ENCODE peak calls at places on chromosomes 1 and 21, in six cellular contexts. One of them, this sample, is unnamed.

GRCh38 chr1:154479764-154480421 is 22.1 kb upstream of the TDRD10 start:
- DNase-seq in thyroid gland: peak; percentile 61
- DNase-seq in IMR-90: peak; percentile 85
- DNase-seq in right lobe of liver: peak; percentile 56
- DNase-seq in adrenal gland: peak; percentile 64
- DNase-seq in sigmoid colon: peak; percentile 81
- DNase-seq in this sample: peak; percentile 69

GRCh38 chr1:83931658-83932253 is 67.2 kb downstream of the TTLL7 start:
- DNase-seq in adrenal gland: no peak
- DNase-seq in sigmoid colon: no peak
- DNase-seq in thyroid gland: peak; percentile 2
- DNase-seq in right lobe of liver: no peak
- DNase-seq in IMR-90: peak; percentile 60
- DNase-seq in this sample: no peak

GRCh38 chr21:36784942-36785341 is 86.0 kb downstream of the SIM2 start:
- DNase-seq in right lobe of liver: no peak
- DNase-seq in adrenal gland: no peak
- DNase-seq in thyroid gland: no peak
- DNase-seq in IMR-90: no peak
- DNase-seq in sigmoid colon: no peak
- DNase-seq in this sample: no peak

GRCh38 chr1:204065174-204065985 is 7.5 kb upstream of the SOX13 start:
- DNase-seq in IMR-90: peak; percentile 12
- DNase-seq in adrenal gland: no peak
- DNase-seq in thyroid gland: peak; percentile 38
- DNase-seq in right lobe of liver: peak; percentile 64
- DNase-seq in sigmoid colon: peak; percentile 76
- DNase-seq in this sample: peak; percentile 49

GRCh38 chr1:21573971-21574458 is 64.8 kb downstream of the ALPL start:
- DNase-seq in right lobe of liver: peak; percentile 82
- DNase-seq in adrenal gland: peak; percentile 78
- DNase-seq in thyroid gland: peak; percentile 90
- DNase-seq in sigmoid colon: peak; percentile 77
- DNase-seq in IMR-90: peak; percentile 75
- DNase-seq in this sample: peak; percentile 46

GRCh38 chr1:160308451-160309182 is 23.7 kb upstream of the PEX19 start:
- DNase-seq in sigmoid colon: no peak
- DNase-seq in IMR-90: no peak
- DNase-seq in right lobe of liver: no peak
- DNase-seq in adrenal gland: no peak
- DNase-seq in thyroid gland: no peak
- DNase-seq in this sample: no peak

GRCh38 chr1:6103111-6103853 is 57.6 kb downstream of the KCNAB2 start:
- DNase-seq in thyroid gland: no peak
- DNase-seq in IMR-90: no peak
- DNase-seq in sigmoid colon: peak; percentile 58
- DNase-seq in right lobe of liver: no peak
- DNase-seq in adrenal gland: no peak
- DNase-seq in this sample: no peak

GRCh38 chr1:45552309-45552708 is 1.7 kb downstream of the AKR1A1 start:
- DNase-seq in adrenal gland: no peak
- DNase-seq in IMR-90: no peak
- DNase-seq in right lobe of liver: peak; percentile 58
- DNase-seq in thyroid gland: peak; percentile 90
- DNase-seq in sigmoid colon: peak; percentile 67
- DNase-seq in this sample: peak; percentile 58

GRCh38 chr1:218380125-218380977 is 35.2 kb downstream of the TGFB2 start:
- DNase-seq in thyroid gland: peak; percentile 77
- DNase-seq in adrenal gland: no peak
- DNase-seq in IMR-90: peak; percentile 78
- DNase-seq in sigmoid colon: no peak
- DNase-seq in right lobe of liver: peak; percentile 51
- DNase-seq in this sample: no peak

GRCh38 chr1:94753171-94753972 is 66.8 kb upstream of the SLC44A3 start:
- DNase-seq in right lobe of liver: peak; percentile 89
- DNase-seq in IMR-90: peak; percentile 21
- DNase-seq in thyroid gland: peak; percentile 83
- DNase-seq in adrenal gland: peak; percentile 88
- DNase-seq in sigmoid colon: peak; percentile 67
- DNase-seq in this sample: no peak

GRCh38 chr1:204841798-204842197 is 28.9 kb upstream of the NFASC start:
- DNase-seq in IMR-90: no peak
- DNase-seq in right lobe of liver: no peak
- DNase-seq in thyroid gland: no peak
- DNase-seq in sigmoid colon: no peak
- DNase-seq in adrenal gland: no peak
- DNase-seq in this sample: no peak

GRCh38 chr1:84686203-84686602 is 4.1 kb downstream of the SSX2IP start:
- DNase-seq in sigmoid colon: no peak
- DNase-seq in thyroid gland: no peak
- DNase-seq in IMR-90: no peak
- DNase-seq in right lobe of liver: no peak
- DNase-seq in adrenal gland: no peak
- DNase-seq in this sample: no peak

GRCh38 chr1:53733447-53733931 is 5.5 kb downstream of the GLIS1 start:
- DNase-seq in right lobe of liver: no peak
- DNase-seq in thyroid gland: no peak
- DNase-seq in adrenal gland: no peak
- DNase-seq in sigmoid colon: no peak
- DNase-seq in IMR-90: no peak
- DNase-seq in this sample: no peak

GRCh38 chr1:154433161-154433681 is 28.1 kb downstream of the IL6R start:
- DNase-seq in sigmoid colon: peak; percentile 71
- DNase-seq in IMR-90: no peak
- DNase-seq in right lobe of liver: no peak
- DNase-seq in thyroid gland: no peak
- DNase-seq in adrenal gland: no peak
- DNase-seq in this sample: no peak

GRCh38 chr21:43209575-43210453 is 41.0 kb downstream of the CRYAA start:
- DNase-seq in right lobe of liver: peak; percentile 44
- DNase-seq in IMR-90: peak; percentile 81
- DNase-seq in thyroid gland: no peak
- DNase-seq in adrenal gland: peak; percentile 94
- DNase-seq in sigmoid colon: peak; percentile 48
- DNase-seq in this sample: no peak

GRCh38 chr1:9553736-9554144 is 14.5 kb downstream of the SLC25A33 start:
- DNase-seq in IMR-90: no peak
- DNase-seq in adrenal gland: no peak
- DNase-seq in thyroid gland: no peak
- DNase-seq in right lobe of liver: peak; percentile 90
- DNase-seq in sigmoid colon: peak; percentile 2
- DNase-seq in this sample: no peak

GRCh38 chr1:220391426-220391825 is 119.2 kb upstream of the RAB3GAP2 start:
- DNase-seq in right lobe of liver: no peak
- DNase-seq in IMR-90: no peak
- DNase-seq in adrenal gland: no peak
- DNase-seq in sigmoid colon: no peak
- DNase-seq in thyroid gland: no peak
- DNase-seq in this sample: no peak

GRCh38 chr1:154483941-154484803 is 17.8 kb upstream of the TDRD10 start:
- DNase-seq in adrenal gland: peak; percentile 89
- DNase-seq in IMR-90: peak; percentile 86
- DNase-seq in sigmoid colon: no peak
- DNase-seq in right lobe of liver: no peak
- DNase-seq in thyroid gland: peak; percentile 84
- DNase-seq in this sample: no peak

GRCh38 chr1:171155484-171155883 is 29.6 kb upstream of the FMO2 start:
- DNase-seq in IMR-90: no peak
- DNase-seq in thyroid gland: no peak
- DNase-seq in right lobe of liver: no peak
- DNase-seq in adrenal gland: no peak
- DNase-seq in sigmoid colon: no peak
- DNase-seq in this sample: no peak

GRCh38 chr1:22700121-22700520 is 10.5 kb upstream of the EPHB2 start:
- DNase-seq in IMR-90: no peak
- DNase-seq in thyroid gland: no peak
- DNase-seq in sigmoid colon: no peak
- DNase-seq in right lobe of liver: no peak
- DNase-seq in adrenal gland: no peak
- DNase-seq in this sample: no peak

GRCh38 chr1:53378932-53379661 is 51.2 kb upstream of the LRP8 start:
- DNase-seq in IMR-90: no peak
- DNase-seq in right lobe of liver: peak; percentile 23
- DNase-seq in adrenal gland: no peak
- DNase-seq in thyroid gland: no peak
- DNase-seq in sigmoid colon: peak; percentile 24
- DNase-seq in this sample: no peak

GRCh38 chr1:183840140-183840539 is 35.2 kb downstream of the RGL1 start:
- DNase-seq in right lobe of liver: no peak
- DNase-seq in IMR-90: peak; percentile 73
- DNase-seq in thyroid gland: no peak
- DNase-seq in sigmoid colon: no peak
- DNase-seq in adrenal gland: no peak
- DNase-seq in this sample: no peak

GRCh38 chr21:16554522-16554921 is 824.7 kb downstream of the USP25 start:
- DNase-seq in adrenal gland: no peak
- DNase-seq in thyroid gland: peak; percentile 10
- DNase-seq in right lobe of liver: no peak
- DNase-seq in IMR-90: no peak
- DNase-seq in sigmoid colon: no peak
- DNase-seq in this sample: no peak

GRCh38 chr1:116886532-116886931 is 23.2 kb upstream of the PTGFRN start:
- DNase-seq in adrenal gland: no peak
- DNase-seq in sigmoid colon: no peak
- DNase-seq in IMR-90: peak; percentile 18
- DNase-seq in thyroid gland: no peak
- DNase-seq in right lobe of liver: no peak
- DNase-seq in this sample: no peak

GRCh38 chr1:216456682-216457081 is 33.4 kb upstream of the USH2A start:
- DNase-seq in thyroid gland: no peak
- DNase-seq in IMR-90: peak; percentile 87
- DNase-seq in sigmoid colon: no peak
- DNase-seq in adrenal gland: no peak
- DNase-seq in right lobe of liver: no peak
- DNase-seq in this sample: no peak

GRCh38 chr1:171963762-171964161 is 122.5 kb downstream of the DNM3 start:
- DNase-seq in adrenal gland: no peak
- DNase-seq in thyroid gland: no peak
- DNase-seq in IMR-90: no peak
- DNase-seq in sigmoid colon: no peak
- DNase-seq in right lobe of liver: no peak
- DNase-seq in this sample: no peak

GRCh38 chr1:28208818-28209441 is 23.9 kb downstream of the DNAJC8 start:
- DNase-seq in IMR-90: peak; percentile 76
- DNase-seq in right lobe of liver: no peak
- DNase-seq in sigmoid colon: no peak
- DNase-seq in adrenal gland: peak; percentile 37
- DNase-seq in thyroid gland: peak; percentile 73
- DNase-seq in this sample: peak; percentile 73

GRCh38 chr1:117237701-117238413 is 27.1 kb upstream of the VTCN1 start:
- DNase-seq in thyroid gland: no peak
- DNase-seq in sigmoid colon: no peak
- DNase-seq in IMR-90: no peak
- DNase-seq in adrenal gland: peak; percentile 33
- DNase-seq in right lobe of liver: no peak
- DNase-seq in this sample: no peak

GRCh38 chr21:34669149-34669879 is 520 bp downstream of the CLIC6 start:
- DNase-seq in right lobe of liver: no peak
- DNase-seq in adrenal gland: no peak
- DNase-seq in thyroid gland: peak; percentile 35
- DNase-seq in IMR-90: no peak
- DNase-seq in sigmoid colon: no peak
- DNase-seq in this sample: peak; percentile 23
- H3K36me3 ChIP-seq in right lobe of liver: no peaks in the 10 kb centered on the region
- H3K36me3 ChIP-seq in adrenal gland: no peaks in the 10 kb centered on the region
- H3K36me3 ChIP-seq in thyroid gland: no peaks in the 10 kb centered on the region
- H3K36me3 ChIP-seq in IMR-90: no peaks in the 10 kb centered on the region
- H3K36me3 ChIP-seq in sigmoid colon: no peaks in the 10 kb centered on the region
- H3K36me3 ChIP-seq in this sample: no peaks in the 10 kb centered on the region

GRCh38 chr1:37931493-37932158 is 15.2 kb downstream of the INPP5B start:
- DNase-seq in thyroid gland: peak; percentile 99
- DNase-seq in IMR-90: peak; percentile 88
- DNase-seq in adrenal gland: peak; percentile 97
- DNase-seq in sigmoid colon: peak; percentile 97
- DNase-seq in right lobe of liver: peak; percentile 98
- DNase-seq in this sample: peak; percentile 98
- TF ChIP-seq POLR2A in thyroid gland: no peak
- TF ChIP-seq POLR2A in IMR-90: no peak
- TF ChIP-seq POLR2A in adrenal gland: no peak
- TF ChIP-seq POLR2A in sigmoid colon: no peak
- TF ChIP-seq POLR2A in right lobe of liver: peak; percentile 33
- TF ChIP-seq POLR2A in this sample: peak; percentile 50

DNA sequence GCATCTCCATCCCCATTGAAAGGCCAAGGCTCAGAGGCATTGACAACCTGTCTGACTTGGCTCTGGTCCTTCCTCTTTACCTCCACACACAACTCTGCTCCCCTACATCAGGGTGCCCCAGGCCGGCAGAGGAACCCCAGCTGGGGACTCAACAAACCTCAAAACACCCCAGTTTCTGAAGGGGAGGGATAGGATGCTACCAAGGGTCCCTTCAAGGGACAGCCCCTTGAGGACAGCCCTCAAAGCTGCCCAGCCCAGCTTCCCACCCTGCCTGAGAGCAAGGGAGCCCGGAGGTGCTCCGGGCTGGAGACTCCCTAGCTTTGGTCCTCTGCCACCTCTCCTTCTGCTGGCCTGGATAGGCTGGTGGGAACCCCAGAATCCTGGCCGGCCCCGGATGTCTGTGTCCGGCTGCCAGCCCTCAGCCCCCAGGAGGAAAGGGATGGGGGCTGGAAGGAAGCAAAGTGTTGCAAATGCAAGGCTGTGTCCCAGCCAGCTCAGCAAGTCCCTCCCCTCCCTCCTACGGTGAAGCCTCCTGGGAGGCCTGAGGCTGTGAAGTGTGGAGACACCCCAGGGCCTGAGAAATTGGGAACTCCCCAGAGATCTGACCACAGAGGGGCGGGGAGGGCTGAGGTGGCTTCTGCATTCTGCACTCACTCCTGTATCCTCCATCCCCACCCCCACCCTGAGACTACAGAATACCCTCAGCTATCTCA is 1.1 kb upstream of the MARCKSL1 start:
- DNase-seq in sigmoid colon: no peak
- DNase-seq in IMR-90: peak; percentile 47
- DNase-seq in adrenal gland: no peak
- DNase-seq in right lobe of liver: no peak
- DNase-seq in thyroid gland: no peak
- DNase-seq in this sample: peak; percentile 57
- H3K4me1 ChIP-seq in sigmoid colon: peaks cover 25% of the 10 kb centered on the region
- H3K4me1 ChIP-seq in IMR-90: peaks cover 6% of the 10 kb centered on the region
- H3K4me1 ChIP-seq in adrenal gland: peaks cover 27% of the 10 kb centered on the region
- H3K4me1 ChIP-seq in right lobe of liver: no peaks in the 10 kb centered on the region
- H3K4me1 ChIP-seq in thyroid gland: peaks cover 45% of the 10 kb centered on the region
- H3K4me1 ChIP-seq in this sample: peaks cover 60% of the 10 kb centered on the region

GRCh38 chr1:14625587-14626447 is 27.3 kb downstream of the KAZN start:
- DNase-seq in thyroid gland: no peak
- DNase-seq in IMR-90: no peak
- DNase-seq in right lobe of liver: no peak
- DNase-seq in sigmoid colon: no peak
- DNase-seq in adrenal gland: no peak
- DNase-seq in this sample: no peak

GRCh38 chr1:14627608-14628489 is 29.4 kb downstream of the KAZN start:
- DNase-seq in sigmoid colon: no peak
- DNase-seq in thyroid gland: no peak
- DNase-seq in IMR-90: no peak
- DNase-seq in right lobe of liver: no peak
- DNase-seq in adrenal gland: no peak
- DNase-seq in this sample: no peak

GRCh38 chr1:14626869-14627607 is 28.6 kb downstream of the KAZN start:
- DNase-seq in thyroid gland: no peak
- DNase-seq in IMR-90: peak; percentile 3
- DNase-seq in sigmoid colon: peak; percentile 85
- DNase-seq in adrenal gland: peak; percentile 23
- DNase-seq in right lobe of liver: no peak
- DNase-seq in this sample: peak; percentile 12

GRCh38 chr1:14617791-14618190 is 19.3 kb downstream of the KAZN start:
- DNase-seq in adrenal gland: no peak
- DNase-seq in thyroid gland: no peak
- DNase-seq in sigmoid colon: no peak
- DNase-seq in right lobe of liver: no peak
- DNase-seq in IMR-90: no peak
- DNase-seq in this sample: no peak

GRCh38 chr1:14623090-14623489 is 24.6 kb downstream of the KAZN start:
- DNase-seq in sigmoid colon: no peak
- DNase-seq in thyroid gland: no peak
- DNase-seq in IMR-90: no peak
- DNase-seq in adrenal gland: no peak
- DNase-seq in right lobe of liver: no peak
- DNase-seq in this sample: no peak
- H3K36me3 ChIP-seq in sigmoid colon: no peaks in the 10 kb centered on the region
- H3K36me3 ChIP-seq in thyroid gland: no peaks in the 10 kb centered on the region
- H3K36me3 ChIP-seq in IMR-90: no peaks in the 10 kb centered on the region
- H3K36me3 ChIP-seq in adrenal gland: no peaks in the 10 kb centered on the region
- H3K36me3 ChIP-seq in right lobe of liver: no peaks in the 10 kb centered on the region
- H3K36me3 ChIP-seq in this sample: no peaks in the 10 kb centered on the region